ENCODE peak calls at places on chromosomes 1 and 21, in eight cellular contexts. E, M, P, S, R, N, D and Q are unnamed samples.

GRCh38 chr1:205678286-205679111 is 1.8 kb downstream of the SLC45A3 start:
- DNase-seq in D (no peak), E (no peak), R (no peak), P (no peak), N (no peak), M (no peak), S (no peak), Q (no peak)

GRCh38 chr1:15733726-15734226 is 2.3 kb upstream of the SLC25A34 start:
- DNase-seq in M (no peak), P (no peak), R (no peak), S (no peak), N (no peak), D (no peak), E (no peak), Q (no peak)

GRCh38 chr1:228313536-228314277 is 92.9 kb downstream of the TRIM11 start:
- DNase-seq in P (no peak), S (no peak), E (no peak), D (no peak), R (no peak), N (no peak), M (no peak), Q (no peak)

GRCh38 chr21:45415188-45415942 is 10.4 kb downstream of the COL18A1 start:
- DNase-seq in R (no peak), M (no peak), N (no peak), S (peak; percentile 12), D (no peak), P (no peak), E (no peak), Q (no peak)

GRCh38 chr1:178634445-178634844 is 90.6 kb upstream of the RALGPS2 start:
- DNase-seq in R (no peak), P (no peak), M (no peak), E (no peak), N (no peak), S (peak; percentile 55), D (no peak), Q (no peak)

GRCh38 chr1:29209173-29209572 is 21.6 kb downstream of the MECR start:
- DNase-seq in M (no peak), S (no peak), P (no peak), D (no peak), N (no peak), R (peak; percentile 51), E (no peak), Q (no peak)

GRCh38 chr1:66350001-66350547 is 183.9 kb upstream of the SGIP1 start:
- DNase-seq in N (peak; percentile 67), D (no peak), P (no peak), M (peak; percentile 82), R (no peak), S (no peak), E (no peak), Q (no peak)

GRCh38 chr1:2438038-2438437 is 25.7 kb upstream of the PEX10 start:
- DNase-seq in S (no peak), E (no peak), N (no peak), M (no peak), P (no peak), D (no peak), R (no peak), Q (no peak)

GRCh38 chr21:14482165-14482564 is 64.0 kb downstream of the SAMSN1 start:
- DNase-seq in M (peak; percentile 74), R (no peak), N (no peak), E (no peak), P (no peak), S (no peak), D (no peak), Q (no peak)

GRCh38 chr1:155069551-155070391 is 6.2 kb downstream of the EFNA4 start:
- DNase-seq in D (no peak), S (peak; percentile 79), R (no peak), M (no peak), E (no peak), P (no peak), N (no peak), Q (no peak)

GRCh38 chr1:241527146-241527545 is 5.0 kb upstream of the KMO start:
- DNase-seq in N (no peak), E (no peak), R (no peak), P (no peak), S (no peak), M (no peak), D (no peak), Q (no peak)

GRCh38 chr1:213989071-213989739 is 1.4 kb downstream of the PROX1 start:
- DNase-seq in N (peak; percentile 33), E (no peak), M (no peak), D (no peak), S (peak; percentile 49), P (no peak), R (no peak), Q (peak; percentile 81)

GRCh38 chr1:180966310-180966709 is 53.6 kb downstream of the KIAA1614 start:
- DNase-seq in P (no peak), R (no peak), E (no peak), M (no peak), S (no peak), N (no peak), D (no peak), Q (no peak)

GRCh38 chr1:205800470-205800869 is 12.5 kb downstream of the SLC41A1 start:
- DNase-seq in M (no peak), R (no peak), D (no peak), S (peak; percentile 20), P (no peak), E (no peak), N (no peak), Q (no peak)

GRCh38 chr21:33690874-33691273 is 48.6 kb downstream of the ITSN1 start:
- DNase-seq in E (no peak), R (no peak), N (no peak), D (no peak), S (no peak), M (peak; percentile 33), P (no peak), Q (no peak)

GRCh38 chr1:40980453-40981121 is 1.1 kb downstream of the CTPS1 start:
- DNase-seq in R (peak; percentile 76), M (peak; percentile 86), D (no peak), P (peak; percentile 77), S (peak; percentile 69), N (peak; percentile 50), E (peak; percentile 19), Q (peak; percentile 49)

GRCh38 chr21:19850157-19850556 is 1148.1 kb upstream of the NCAM2 start:
- DNase-seq in D (no peak), P (no peak), E (no peak), R (no peak), S (no peak), M (no peak), N (no peak), Q (no peak)

GRCh38 chr1:23103001-23103879 is 65.4 kb downstream of the LUZP1 start:
- DNase-seq in N (peak; percentile 77), D (no peak), M (peak; percentile 79), R (peak; percentile 87), E (no peak), S (no peak), P (no peak), Q (no peak)

GRCh38 chr1:24928631-24929090 is 1.4 kb downstream of the RUNX3 start:
- DNase-seq in M (peak; percentile 85), P (no peak), D (no peak), S (peak; percentile 65), N (peak; percentile 55), E (no peak), R (no peak), Q (no peak)